ENCODE peak calls at places on chromosomes 5 and 9, in seven cellular contexts. G, Q, K, B, E, L and A are unnamed samples.
A peak's percentile ranks its signal among the peaks of the same experiment; 100 is the strongest.

GRCh38 chr9:95771556-95772280 is 103.8 kb upstream of the ERCC6L2 start:
- DNase-seq in L (no peak), K (no peak), B (no peak), Q (no peak), E (no peak), G (no peak), A (peak; percentile 31)

GRCh38 chr5:65127181-65127901 is 354.4 kb downstream of the ADAMTS6 start:
- DNase-seq in B (no peak), Q (no peak), L (no peak), E (no peak), G (no peak), K (no peak), A (no peak)

GRCh38 chr9:131656356-131657030 is 83.4 kb downstream of the RAPGEF1 start:
- DNase-seq in L (no peak), B (peak; percentile 87), K (peak; percentile 85), E (peak; percentile 87), G (no peak), Q (peak; percentile 93), A (peak; percentile 50)

GRCh38 chr5:103919526-103919925 is 356.9 kb upstream of the NUDT12 start:
- DNase-seq in B (no peak), L (no peak), G (no peak), Q (no peak), K (no peak), E (no peak), A (no peak)

GRCh38 chr9:89941875-89942274 is 337.1 kb downstream of the GADD45G start:
- DNase-seq in E (no peak), B (peak; percentile 86), K (peak; percentile 13), L (peak; percentile 60), G (peak; percentile 54), Q (no peak), A (no peak)

GRCh38 chr5:115377468-115378217 is 81.2 kb upstream of the CCDC112 start:
- DNase-seq in K (no peak), G (peak; percentile 84), L (peak; percentile 66), Q (no peak), E (no peak), B (peak; percentile 82), A (no peak)

GRCh38 chr5:109971968-109972367 is 282.2 kb downstream of the MAN2A1 start:
- DNase-seq in G (no peak), L (no peak), Q (no peak), E (no peak), K (no peak), B (no peak), A (no peak)

GRCh38 chr5:147483961-147484707 is 25.7 kb downstream of the DPYSL3 start:
- DNase-seq in E (peak; percentile 66), G (peak; percentile 82), Q (no peak), K (peak; percentile 83), B (peak; percentile 53), L (peak; percentile 71), A (peak; percentile 60)

GRCh38 chr5:172855597-172856292 is 21.7 kb downstream of the ERGIC1 start:
- DNase-seq in E (no peak), L (no peak), G (no peak), K (peak; percentile 79), B (no peak), Q (peak; percentile 72), A (no peak)
- TF ChIP-seq CTCF in E (no peak), L (no peak), G (no peak), K (no peak), B (no peak), Q (no peak), A (no peak)

DNA sequence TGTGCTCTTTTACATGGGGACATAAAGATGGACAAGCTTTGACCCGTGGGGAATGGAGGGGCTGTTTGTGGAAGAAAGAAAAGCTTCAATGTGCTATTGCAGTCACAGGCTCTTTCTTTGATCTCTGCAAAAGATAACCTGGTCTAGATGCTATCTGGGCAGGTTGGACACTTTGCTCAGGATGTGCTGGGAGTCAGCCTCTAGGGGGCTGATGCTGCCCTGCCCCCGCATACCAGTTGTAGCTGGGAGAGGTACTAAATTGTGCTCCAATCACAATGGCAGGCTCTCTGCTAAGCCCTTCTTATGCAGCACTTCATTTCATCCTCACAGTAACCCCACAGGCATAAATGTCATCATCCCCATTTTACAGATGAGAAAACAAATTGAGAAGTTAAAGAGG is 67.2 kb downstream of the PSD2 start:
- DNase-seq in K (no peak), L (no peak), Q (no peak), G (no peak), B (no peak), E (no peak), A (no peak)
- TF ChIP-seq CTCF in K (no peak), L (peak; percentile 13), Q (no peak), G (peak; percentile 23), B (no peak), E (no peak), A (no peak)

GRCh38 chr5:140345919-140346347 is 470 bp downstream of the HBEGF start:
- DNase-seq in K (peak; percentile 79), E (peak; percentile 81), G (no peak), B (peak; percentile 38), Q (peak; percentile 81), L (peak; percentile 42), A (peak; percentile 61)

GRCh38 chr5:140349244-140349643 is 2.8 kb upstream of the HBEGF start:
- DNase-seq in K (no peak), L (peak; percentile 70), G (no peak), B (peak; percentile 86), E (peak; percentile 69), Q (no peak), A (peak; percentile 52)

GRCh38 chr5:140346348-140347221 is at the start of gene HBEGF:
- DNase-seq in K (peak; percentile 83), E (peak; percentile 88), Q (peak; percentile 91), G (no peak), L (peak; percentile 89), B (peak; percentile 81), A (peak; percentile 88)

GRCh38 chr5:140348104-140348503 is 1.7 kb upstream of the HBEGF start:
- DNase-seq in G (no peak), L (peak; percentile 99), E (peak; percentile 75), K (no peak), Q (no peak), B (peak; percentile 99), A (peak; percentile 72)

GRCh38 chr5:140347382-140347781 is 979 bp upstream of the HBEGF start:
- DNase-seq in G (no peak), L (no peak), E (no peak), Q (no peak), K (no peak), B (no peak), A (no peak)
- TF ChIP-seq CTCF in G (no peak), L (no peak), E (no peak), Q (no peak), K (no peak), B (no peak), A (no peak)

DNA sequence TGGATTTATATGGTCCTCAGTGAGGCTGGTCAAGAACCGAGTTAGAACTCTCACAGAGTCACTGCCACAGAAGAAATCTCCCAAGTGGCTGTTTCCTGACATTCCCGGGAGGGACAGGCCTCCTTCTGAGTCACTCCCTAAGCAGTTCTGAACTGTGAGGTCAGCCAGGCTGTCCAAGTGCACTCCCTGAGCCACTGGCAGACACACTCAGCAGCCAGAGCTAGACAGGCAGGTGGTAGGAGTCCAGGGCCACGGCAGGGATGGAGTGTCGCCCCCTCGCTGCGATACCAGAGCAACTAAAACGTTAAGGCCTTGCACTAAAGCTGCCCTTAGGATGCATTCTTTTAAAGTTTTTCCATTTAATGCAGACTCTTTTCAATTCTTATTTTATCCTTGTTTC is 3.4 kb downstream of the IL4 start:
- DNase-seq in G (peak; percentile 83), Q (peak; percentile 79), L (peak; percentile 80), E (no peak), B (peak; percentile 85), K (peak; percentile 59), A (peak; percentile 10)
- TF ChIP-seq CTCF in G (peak; percentile 67), Q (peak; percentile 40), L (peak; percentile 29), E (no peak), B (no peak), K (peak; percentile 38), A (no peak)

DNA sequence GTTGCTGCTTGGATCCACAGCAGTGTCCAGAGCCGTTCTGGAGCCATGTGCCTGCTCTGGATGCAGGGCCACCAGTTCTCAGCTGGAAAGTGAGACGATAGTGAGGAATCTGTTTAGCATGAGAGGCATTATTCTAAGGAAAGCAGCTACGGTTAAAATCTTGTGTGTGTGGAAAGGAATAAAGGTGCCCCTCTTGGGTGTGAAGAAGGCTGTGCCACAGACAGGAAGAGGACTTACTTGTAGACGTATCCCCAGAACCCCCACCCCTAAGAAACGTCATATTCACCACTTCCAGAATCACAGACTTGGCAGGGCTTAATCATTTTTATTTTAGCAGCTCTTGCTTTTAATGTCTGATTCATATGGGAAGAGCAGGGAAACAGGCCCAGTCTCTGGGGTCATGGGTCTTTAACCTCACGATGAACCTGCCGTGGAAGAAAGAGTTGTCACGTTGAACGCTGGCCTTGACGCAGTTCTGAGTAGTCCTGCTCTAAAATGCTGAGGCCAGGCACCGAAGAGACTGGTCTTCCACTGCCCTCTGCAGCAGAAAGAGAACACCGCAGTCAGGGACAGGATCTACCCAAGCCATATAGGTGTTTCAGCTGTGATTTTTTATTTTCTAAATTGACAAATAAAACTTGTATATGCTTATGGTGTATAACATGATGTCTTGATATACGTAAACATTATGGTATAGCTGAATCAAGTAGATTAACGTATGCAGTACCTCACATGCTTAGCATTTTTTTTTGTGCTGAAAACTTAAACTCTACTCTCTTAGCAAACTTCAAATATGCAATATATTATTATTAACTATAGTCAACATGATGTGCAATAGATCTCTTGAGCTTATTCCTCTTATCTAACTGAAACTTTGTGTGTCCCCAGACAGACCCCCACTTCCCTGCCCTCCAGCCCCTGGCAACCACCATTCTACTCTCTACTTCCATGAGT is 38.8 kb downstream of the CARTPT start:
- DNase-seq in B (peak; percentile 74), E (no peak), Q (no peak), G (no peak), L (peak; percentile 54), K (no peak), A (peak; percentile 55)
- TF ChIP-seq CTCF in B (peak; percentile 92), E (peak; percentile 57), Q (peak; percentile 60), G (peak; percentile 77), L (peak; percentile 81), K (peak; percentile 78), A (peak; percentile 70)

DNA sequence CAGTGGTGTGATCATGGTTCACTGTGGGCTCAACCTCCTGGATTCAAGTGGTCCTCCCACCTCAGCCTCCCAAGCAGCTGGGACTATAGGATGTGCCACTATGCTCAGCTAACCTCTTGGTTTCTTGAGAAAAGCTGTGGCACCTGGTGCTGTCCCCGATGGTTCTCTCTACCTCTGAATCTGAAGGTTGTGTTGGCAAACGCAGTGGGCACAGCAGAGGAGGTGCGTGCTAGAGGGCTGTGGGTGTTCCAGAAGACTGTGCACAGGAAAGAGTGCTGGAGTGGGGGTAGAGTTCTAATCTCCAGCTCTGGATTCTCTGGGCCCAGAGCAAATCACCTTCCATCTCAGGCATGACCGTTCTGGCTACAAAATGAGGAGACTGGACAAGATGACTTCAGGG is 12.5 kb downstream of the RGS3 start:
- DNase-seq in K (no peak), G (no peak), Q (no peak), E (no peak), B (no peak), L (no peak), A (no peak)
- TF ChIP-seq CTCF in K (no peak), G (no peak), Q (no peak), E (no peak), B (no peak), L (no peak), A (no peak)